ENCODE peak calls at places on chromosome 6, in ten cellular contexts. J, P, V, L, O, Z, K, W, Q and B are unnamed samples.

GRCh38 chr6:169971951-169972651 is 220.7 kb downstream of the ERMARD start:
- DNase-seq in J (no peak), P (peak), V (no peak), L (no peak), O (peak), Z (no peak), K (peak), W (no peak), Q (no peak), B (no peak)

GRCh38 chr6:145808239-145808638 is 6.4 kb downstream of the FBXO30 start:
- DNase-seq in J (no peak), P (no peak), V (no peak), L (no peak), O (no peak), Z (no peak), K (no peak), W (no peak), Q (no peak), B (no peak)

GRCh38 chr6:97102152-97102790 is 177.7 kb downstream of the KLHL32 start:
- DNase-seq in J (no peak), P (no peak), V (no peak), L (no peak), O (no peak), Z (no peak), K (no peak), W (no peak), Q (no peak), B (no peak)

GRCh38 chr6:41039060-41039998 is at the start of gene UNC5CL:
- DNase-seq in J (peak), P (peak), V (no peak), L (peak), O (no peak), Z (peak), K (no peak), W (peak), Q (no peak), B (peak)

GRCh38 chr6:44439270-44440045 is 52.0 kb downstream of the CDC5L start:
- DNase-seq in J (no peak), P (no peak), V (no peak), L (no peak), O (no peak), Z (no peak), K (no peak), W (no peak), Q (no peak), B (no peak)

GRCh38 chr6:21098744-21099143 is 494.8 kb upstream of the SOX4 start:
- DNase-seq in J (no peak), P (no peak), V (no peak), L (no peak), O (no peak), Z (no peak), K (no peak), W (no peak), Q (no peak), B (no peak)

GRCh38 chr6:53922571-53922981 is 127.8 kb downstream of the LRRC1 start:
- DNase-seq in J (no peak), P (no peak), V (no peak), L (no peak), O (no peak), Z (no peak), K (no peak), W (no peak), Q (no peak), B (no peak)

GRCh38 chr6:45949256-45949655 is 66.4 kb downstream of the CLIC5 start:
- DNase-seq in J (no peak), P (no peak), V (no peak), L (no peak), O (no peak), Z (no peak), K (no peak), W (peak), Q (no peak), B (no peak)

GRCh38 chr6:38364775-38365174 is 275.0 kb downstream of the BTBD9 start:
- DNase-seq in J (no peak), P (no peak), V (no peak), L (no peak), O (no peak), Z (no peak), K (no peak), W (no peak), Q (no peak), B (no peak)

GRCh38 chr6:97626586-97627441 is 343.8 kb upstream of the MMS22L start:
- DNase-seq in J (no peak), P (no peak), V (no peak), L (no peak), O (no peak), Z (no peak), K (no peak), W (no peak), Q (no peak), B (no peak)

GRCh38 chr6:89986650-89987074 is 92.4 kb downstream of the GJA10 start:
- DNase-seq in J (no peak), P (no peak), V (no peak), L (no peak), O (no peak), Z (no peak), K (no peak), W (no peak), Q (no peak), B (no peak)

GRCh38 chr6:11486959-11487358 is 50.6 kb upstream of the TMEM170B start:
- DNase-seq in J (no peak), P (no peak), V (no peak), L (no peak), O (no peak), Z (no peak), K (no peak), W (no peak), Q (no peak), B (no peak)

GRCh38 chr6:75430631-75431345 is 62.8 kb downstream of the FILIP1 start:
- DNase-seq in J (no peak), P (no peak), V (no peak), L (no peak), O (no peak), Z (no peak), K (no peak), W (no peak), Q (no peak), B (no peak)

GRCh38 chr6:113873043-113873667 is 16.0 kb downstream of the MARCKS start:
- DNase-seq in J (no peak), P (peak), V (peak), L (peak), O (no peak), Z (no peak), K (peak), W (peak), Q (peak), B (peak)

GRCh38 chr6:165469483-165469882 is 160.1 kb upstream of the C6orf118 start:
- DNase-seq in J (no peak), P (no peak), V (no peak), L (no peak), O (no peak), Z (no peak), K (no peak), W (no peak), Q (no peak), B (no peak)

GRCh38 chr6:109762769-109763450 is 71.8 kb downstream of the FIG4 start:
- DNase-seq in J (no peak), P (no peak), V (no peak), L (no peak), O (no peak), Z (no peak), K (no peak), W (no peak), Q (no peak), B (no peak)

GRCh38 chr6:166626177-166627038 is 643 bp downstream of the RPS6KA2 start:
- DNase-seq in J (peak), P (peak), V (no peak), L (no peak), O (peak), Z (peak), K (no peak), W (peak), Q (no peak), B (peak)

GRCh38 chr6:43076928-43077809 is 1.1 kb downstream of the PTK7 start:
- DNase-seq in J (peak), P (no peak), V (no peak), L (peak), O (no peak), Z (no peak), K (no peak), W (no peak), Q (no peak), B (no peak)

GRCh38 chr6:3999800-4000661 is 78.9 kb downstream of the FAM217A start:
- DNase-seq in J (no peak), P (no peak), V (no peak), L (no peak), O (no peak), Z (no peak), K (no peak), W (no peak), Q (no peak), B (no peak)
- TF ChIP-seq CTCF in J (no peak), P (no peak), V (no peak), L (no peak), O (no peak), Z (no peak), K (no peak), W (no peak), Q (no peak), B (no peak)

DNA sequence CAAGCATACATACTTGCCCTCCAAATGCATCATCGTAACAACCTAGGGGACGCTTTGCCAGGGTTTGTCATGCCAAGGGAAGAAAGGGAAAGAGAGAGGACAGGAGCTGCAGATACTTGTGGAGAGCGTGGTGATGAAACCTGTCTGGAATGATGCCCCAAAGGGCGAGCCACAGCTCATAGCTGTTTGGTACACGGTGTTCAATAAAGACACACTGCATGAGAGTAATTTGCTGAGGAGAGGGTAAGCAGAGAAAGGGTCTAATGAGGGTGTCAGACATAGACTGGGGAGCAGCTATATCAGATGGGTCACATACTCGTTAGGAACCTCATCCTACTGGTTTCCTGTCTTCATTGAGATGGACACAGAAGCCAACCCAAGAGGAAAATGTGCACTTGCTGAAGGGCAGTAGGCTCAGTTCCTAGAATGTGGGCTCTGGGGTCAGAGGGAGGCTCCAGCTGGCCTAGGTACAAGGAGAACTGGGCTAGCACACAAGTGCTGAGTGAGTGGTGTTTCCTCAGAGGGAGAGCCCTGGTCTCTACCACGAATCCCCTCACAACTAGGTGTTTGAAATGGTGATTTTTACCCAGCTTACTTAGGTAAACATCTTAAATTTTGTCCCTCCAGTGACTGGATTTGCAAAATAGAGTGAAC is 5.2 kb upstream of the FOXO3 start:
- DNase-seq in J (no peak), P (no peak), V (no peak), L (no peak), O (no peak), Z (no peak), K (peak), W (no peak), Q (peak), B (no peak)
- TF ChIP-seq CTCF in J (no peak), P (no peak), V (no peak), L (no peak), O (no peak), Z (no peak), K (no peak), W (no peak), Q (no peak), B (no peak)

GRCh38 chr6:6764764-6765434 is 176.4 kb downstream of the LY86 start:
- DNase-seq in J (no peak), P (no peak), V (no peak), L (no peak), O (no peak), Z (no peak), K (no peak), W (no peak), Q (no peak), B (no peak)
- TF ChIP-seq CTCF in J (no peak), P (no peak), V (no peak), L (no peak), O (no peak), Z (no peak), K (no peak), W (no peak), Q (no peak), B (no peak)

DNA sequence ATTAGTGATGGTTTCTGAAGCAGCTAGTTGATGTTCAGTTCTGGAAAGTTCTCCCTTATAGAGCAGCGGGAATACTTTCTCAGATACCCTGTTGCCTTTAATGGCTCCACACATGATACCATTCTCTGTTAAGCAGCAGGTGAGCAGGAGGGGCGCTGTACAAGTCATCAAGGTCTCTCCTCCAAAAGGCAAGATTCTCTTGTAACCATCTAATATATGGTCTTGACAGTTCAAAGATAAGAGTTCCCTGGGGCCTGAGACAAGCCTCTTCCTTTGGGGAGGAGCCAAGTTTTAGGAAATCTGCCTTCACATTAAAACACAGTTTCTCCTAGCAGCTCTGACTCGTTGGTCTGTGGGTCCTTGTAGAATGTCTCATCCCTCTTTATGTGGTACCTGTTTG is 258.2 kb downstream of the QKI start:
- DNase-seq in J (no peak), P (no peak), V (no peak), L (no peak), O (no peak), Z (no peak), K (no peak), W (no peak), Q (no peak), B (no peak)
- TF ChIP-seq CTCF in J (no peak), P (no peak), V (no peak), L (no peak), O (no peak), Z (no peak), K (no peak), W (no peak), Q (no peak), B (no peak)

GRCh38 chr6:160348552-160349441 is 619 bp downstream of the SLC22A3 start:
- DNase-seq in J (peak), P (peak), V (no peak), L (peak), O (no peak), Z (no peak), K (peak), W (peak), Q (no peak), B (no peak)
- TF ChIP-seq CTCF in J (no peak), P (peak), V (no peak), L (no peak), O (no peak), Z (no peak), K (peak), W (peak), Q (no peak), B (no peak)